ENCODE peak calls at places on chromosomes 12 and 14, in four cellular contexts. O, R, T and F are unnamed samples.

GRCh38 chr14:55339770-55340169 is 68.5 kb downstream of the FBXO34 start:
- DNase-seq in O (no peak), R (no peak), T (no peak), F (no peak)

GRCh38 chr12:121181181-121181580 is 28.7 kb upstream of the P2RX4 start:
- DNase-seq in O (no peak), R (no peak), T (no peak), F (no peak)

GRCh38 chr12:57904848-57905811 is 36.2 kb upstream of the ATP23 start:
- DNase-seq in O (peak; percentile 82), R (peak; percentile 46), T (peak; percentile 83), F (peak; percentile 89)

GRCh38 chr14:55071870-55072640 is 20.6 kb downstream of the MAPK1IP1L start:
- DNase-seq in O (no peak), R (peak; percentile 92), T (no peak), F (no peak)

GRCh38 chr14:50342211-50343080 is 30.3 kb downstream of the DMAC2L start:
- DNase-seq in O (peak; percentile 66), R (no peak), T (peak; percentile 43), F (peak; percentile 50)

GRCh38 chr12:12859690-12860089 is 31.7 kb upstream of the GPRC5A start:
- DNase-seq in O (no peak), R (no peak), T (no peak), F (no peak)

GRCh38 chr14:105430042-105430441 is 10.4 kb downstream of the MTA1 start:
- DNase-seq in O (no peak), R (no peak), T (no peak), F (no peak)

GRCh38 chr14:95288672-95289322 is 30.9 kb downstream of the CLMN start:
- DNase-seq in O (no peak), R (no peak), T (no peak), F (no peak)

GRCh38 chr12:62260733-62261683 is 804 bp downstream of the USP15 start:
- DNase-seq in O (peak; percentile 47), R (peak; percentile 73), T (peak; percentile 52), F (no peak)

GRCh38 chr12:131698286-131698685 is 12.6 kb upstream of the SFSWAP start:
- DNase-seq in O (no peak), R (no peak), T (no peak), F (no peak)

GRCh38 chr12:120066341-120066740 is 50.2 kb downstream of the RAB35 start:
- DNase-seq in O (no peak), R (no peak), T (no peak), F (no peak)

GRCh38 chr14:38992067-38992835 is 110.8 kb downstream of the SEC23A start:
- DNase-seq in O (no peak), R (no peak), T (no peak), F (no peak)

GRCh38 chr14:52551696-52552062 is 626 bp downstream of the TXNDC16 start:
- DNase-seq in O (peak; percentile 32), R (no peak), T (no peak), F (no peak)
- TF ChIP-seq CREM in O (no peak), R (no peak), T (no peak), F (no peak)

GRCh38 chr12:47758834-47759690 is at the start of gene RAPGEF3:
- DNase-seq in O (peak; percentile 49), R (no peak), T (peak; percentile 92), F (peak; percentile 74)
- TF ChIP-seq CREM in O (no peak), R (no peak), T (peak; percentile 43), F (no peak)

GRCh38 chr14:21090194-21090939 is 8.1 kb downstream of the ZNF219 start:
- DNase-seq in O (no peak), R (no peak), T (peak; percentile 36), F (peak; percentile 86)
- TF ChIP-seq CREM in O (no peak), R (no peak), T (no peak), F (no peak)

GRCh38 chr12:76422878-76423438 is 74.7 kb upstream of the BBS10 start:
- DNase-seq in O (no peak), R (no peak), T (peak; percentile 7), F (no peak)
- TF ChIP-seq CREM in O (peak; percentile 20), R (no peak), T (no peak), F (no peak)

DNA sequence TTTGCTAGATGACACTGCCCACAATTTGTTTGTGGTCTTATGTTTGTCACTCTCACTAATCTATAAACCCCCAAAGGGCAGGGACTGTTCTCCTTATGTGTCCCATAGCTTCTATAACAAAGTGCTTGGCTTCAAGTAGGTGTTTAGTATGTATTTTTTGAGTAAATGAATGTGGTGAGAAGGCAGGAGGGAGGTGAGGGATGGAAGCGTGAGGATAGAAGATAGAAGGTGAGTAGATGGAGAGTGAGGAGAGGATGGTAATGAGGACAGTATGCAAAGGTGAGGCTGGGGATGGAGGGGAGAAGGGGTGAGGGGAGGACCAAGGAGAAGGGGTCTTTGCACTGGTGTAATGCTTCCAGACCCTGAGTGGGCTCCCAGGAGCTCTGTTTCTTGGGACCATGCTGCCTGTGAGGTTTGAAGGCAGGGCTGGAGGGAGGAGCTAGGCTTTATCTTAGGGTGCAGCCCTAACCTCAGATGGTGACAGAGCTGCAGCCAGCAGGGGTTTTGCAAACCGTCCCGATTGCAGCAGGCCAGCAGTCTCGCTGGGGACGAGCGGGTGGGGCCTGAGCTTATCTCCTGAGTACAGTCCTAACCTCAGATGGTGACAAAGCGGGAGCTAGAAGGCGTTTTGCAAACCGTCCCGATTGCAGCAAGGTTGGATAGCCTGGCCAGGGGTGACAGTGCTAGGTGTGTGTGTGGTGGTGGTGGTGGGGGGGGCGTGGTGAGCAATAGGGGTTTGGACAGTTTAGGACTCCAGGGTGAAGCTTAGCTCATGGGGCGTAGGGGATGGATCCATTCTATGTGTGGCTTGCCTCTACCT is 6.5 kb downstream of the CEBPE start:
- DNase-seq in O (no peak), R (no peak), T (peak; percentile 92), F (no peak)
- TF ChIP-seq CREM in O (no peak), R (no peak), T (peak; percentile 84), F (no peak)

GRCh38 chr14:75190023-75190422 is 13.6 kb upstream of the TMED10 start:
- DNase-seq in O (no peak), R (no peak), T (no peak), F (no peak)

GRCh38 chr14:75196064-75196463 is 19.7 kb upstream of the TMED10 start:
- DNase-seq in O (no peak), R (no peak), T (no peak), F (no peak)

GRCh38 chr14:75186953-75187352 is 10.5 kb upstream of the TMED10 start:
- DNase-seq in O (no peak), R (no peak), T (no peak), F (no peak)

GRCh38 chr14:75188520-75189267 is 12.3 kb upstream of the TMED10 start:
- DNase-seq in O (no peak), R (peak; percentile 62), T (no peak), F (no peak)

DNA sequence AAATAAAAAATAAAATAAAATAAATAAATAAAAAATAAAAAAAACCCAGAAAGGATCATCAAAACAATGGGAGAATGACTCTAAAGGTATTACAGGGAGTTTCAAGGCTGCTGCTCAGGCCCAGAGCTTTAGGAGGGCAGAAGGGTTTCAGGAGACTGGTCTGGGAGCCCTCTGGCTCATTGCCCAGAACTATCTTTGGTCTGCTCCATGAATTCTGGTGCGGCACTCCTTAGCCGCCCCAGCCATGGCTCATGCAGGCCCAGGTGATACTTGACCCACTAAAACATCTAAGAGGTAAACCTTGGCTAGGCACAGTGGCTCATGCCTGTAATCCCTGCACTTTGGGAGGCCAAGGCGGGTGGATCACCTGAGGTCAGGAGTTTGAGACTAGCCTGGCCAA is 14.7 kb upstream of the TMED10 start:
- DNase-seq in O (no peak), R (no peak), T (no peak), F (no peak)
- TF ChIP-seq CREM in O (no peak), R (no peak), T (no peak), F (no peak)

GRCh38 chr12:49554266-49554665 is 13.7 kb downstream of the MCRS1 start:
- DNase-seq in O (no peak), R (no peak), T (no peak), F (no peak)
- TF ChIP-seq CREM in O (no peak), R (no peak), T (no peak), F (no peak)

DNA sequence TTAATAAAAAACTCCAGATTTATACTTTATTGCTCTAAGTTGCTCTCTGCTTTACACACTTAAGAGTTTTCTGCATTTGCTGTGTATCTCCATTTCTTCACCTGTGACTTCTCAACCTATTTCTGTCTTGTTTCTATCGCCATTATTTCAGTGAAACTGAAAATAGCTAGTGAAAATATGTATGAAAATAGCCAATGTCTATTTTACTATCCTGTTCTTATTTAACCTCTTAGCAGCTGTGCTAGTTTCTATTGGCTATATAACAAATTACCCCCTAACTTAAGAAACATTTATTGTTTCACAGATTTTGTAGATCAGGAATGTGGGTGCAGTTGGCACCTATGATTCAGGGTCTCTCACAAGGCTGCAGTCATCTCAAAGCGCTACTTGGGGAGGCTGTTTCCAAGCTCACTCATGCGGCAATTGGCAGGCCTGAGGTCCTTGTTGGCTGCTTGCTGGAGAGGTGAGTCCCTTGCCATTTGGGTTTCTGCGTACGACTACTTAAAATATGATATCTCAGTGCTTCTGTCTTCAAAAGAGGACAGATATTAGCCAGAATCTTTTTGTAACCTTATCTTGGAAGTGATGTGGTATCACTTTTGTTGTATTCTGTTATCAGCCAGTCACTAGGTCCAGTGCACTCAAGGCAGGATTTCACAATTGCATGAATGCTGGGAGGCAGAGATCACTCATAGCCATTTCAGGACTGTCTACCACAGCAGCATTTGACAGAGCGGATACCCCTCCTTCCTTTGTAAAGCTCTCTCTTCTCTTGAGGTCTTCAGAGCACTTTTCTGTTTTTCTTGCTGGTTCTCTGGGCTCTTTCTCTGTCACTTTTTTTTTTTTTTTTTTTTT is 7.2 kb downstream of the ERC1 start:
- DNase-seq in O (peak; percentile 68), R (no peak), T (no peak), F (no peak)
- TF ChIP-seq CREM in O (no peak), R (peak; percentile 13), T (no peak), F (no peak)

DNA sequence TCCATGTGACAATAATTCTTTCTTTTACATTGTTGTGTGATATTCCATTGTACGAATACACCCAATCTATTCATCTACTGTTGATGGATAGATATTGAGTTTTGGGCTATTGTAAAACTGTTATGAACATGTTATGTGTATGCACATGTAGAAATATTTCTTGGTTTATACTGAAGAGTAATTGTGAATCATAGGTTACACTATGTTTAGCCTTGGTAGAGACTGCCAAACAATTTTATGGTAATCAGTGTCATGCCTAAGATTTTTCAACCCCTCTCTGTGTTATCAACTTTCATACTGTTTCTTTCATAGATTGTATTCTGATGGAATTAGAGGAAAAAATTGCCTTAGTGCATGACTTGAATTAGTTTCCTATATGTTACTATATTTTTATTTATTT is 39.5 kb downstream of the FRMD6 start:
- DNase-seq in O (no peak), R (no peak), T (no peak), F (no peak)
- TF ChIP-seq CREM in O (no peak), R (no peak), T (no peak), F (no peak)

GRCh38 chr12:30763053-30763452 is 8.3 kb upstream of the CAPRIN2 start:
- DNase-seq in O (peak; percentile 77), R (no peak), T (peak; percentile 32), F (no peak)
- TF ChIP-seq CREM in O (peak; percentile 13), R (no peak), T (no peak), F (no peak)